ENCODE peak calls at places on chromosomes 16 and 17, in eight cellular contexts. I is body of pancreas, A is AG09319, G is mucosa of descending colon, S is fibroblast of pulmonary artery, U is GM12865, Y is HFFc6, C is foreskin fibroblast. R is an unnamed sample.

GRCh38 chr17:2239882-2240430 is 63.6 kb downstream of the SMG6 start:
- DNase-seq in Y (peak), S (peak), G (peak), I (peak), U (peak), C (peak), A (no peak), R (no peak)

GRCh38 chr17:45935710-45936509 is 41.6 kb downstream of the MAPT start:
- DNase-seq in Y (no peak), I (no peak), S (no peak), A (no peak), U (no peak), G (no peak), C (no peak), R (no peak)

GRCh38 chr16:85391175-85391707 is 221.9 kb upstream of the GSE1 start:
- DNase-seq in A (no peak), I (no peak), U (no peak), C (no peak), Y (no peak), S (no peak), G (peak), R (peak)

GRCh38 chr16:88004391-88004790 is 53.2 kb downstream of the BANP start:
- DNase-seq in Y (no peak), U (no peak), G (no peak), S (no peak), C (no peak), A (no peak), I (no peak), R (no peak)

GRCh38 chr17:66625321-66625767 is 209.6 kb upstream of the CACNG5 start:
- DNase-seq in A (no peak), C (peak), G (no peak), Y (peak), U (peak), I (no peak), S (peak), R (no peak)

GRCh38 chr16:49934557-49935260 is 78.8 kb upstream of the ZNF423 start:
- DNase-seq in I (no peak), C (no peak), Y (no peak), G (no peak), A (no peak), S (no peak), U (no peak), R (no peak)

GRCh38 chr16:61887903-61888302 is 148.3 kb downstream of the CDH8 start:
- DNase-seq in Y (no peak), I (peak), A (no peak), G (peak), U (peak), C (peak), S (peak), R (no peak)

GRCh38 chr17:71472809-71473789 is 647.7 kb upstream of the SOX9 start:
- DNase-seq in I (peak), A (peak), Y (peak), U (peak), C (peak), S (peak), G (peak), R (no peak)

GRCh38 chr16:23296994-23297393 is 5.1 kb upstream of the SCNN1B start:
- DNase-seq in U (peak), I (no peak), G (peak), A (no peak), C (no peak), S (no peak), Y (no peak), R (no peak)

GRCh38 chr17:10698116-10698818 is 873 bp downstream of the ADPRM start:
- DNase-seq in U (peak), G (peak), S (peak), C (peak), Y (no peak), I (peak), A (no peak), R (no peak)

GRCh38 chr17:35778641-35779196 is 16.7 kb downstream of the MMP28 start:
- DNase-seq in U (no peak), A (no peak), C (no peak), Y (no peak), S (no peak), G (no peak), I (no peak), R (no peak)

GRCh38 chr16:46715769-46716305 is 26.4 kb downstream of the ORC6 start:
- DNase-seq in A (no peak), I (no peak), U (no peak), C (no peak), G (no peak), Y (no peak), S (no peak), R (no peak)

DNA sequence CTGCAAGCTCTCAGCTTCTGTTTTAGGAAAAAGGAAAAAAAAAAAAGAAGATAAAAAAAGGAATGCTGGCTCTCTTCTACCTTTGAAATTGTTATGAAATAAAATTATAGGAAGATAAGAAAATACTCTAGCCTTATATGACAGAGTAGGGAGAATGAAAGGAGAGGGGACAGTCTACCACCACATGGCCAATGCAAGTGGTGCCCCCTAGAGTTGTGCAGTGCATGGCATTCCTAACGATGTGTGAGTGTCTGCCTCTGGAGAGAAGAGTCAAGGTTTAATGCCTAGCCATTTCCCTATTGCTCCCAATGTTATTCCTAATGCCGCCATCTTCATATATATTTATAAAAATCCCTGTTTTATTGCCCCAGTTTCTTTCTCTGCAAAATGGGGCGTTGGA is 216.3 kb downstream of the TMEM114 start:
- DNase-seq in S (no peak), C (no peak), U (no peak), A (no peak), I (no peak), Y (no peak), G (no peak), R (no peak)
- TF ChIP-seq CTCF in S (no peak), C (no peak), U (no peak), A (no peak), I (no peak), Y (no peak), G (no peak), R (no peak)

GRCh38 chr17:42438600-42439567 is 15.8 kb upstream of the CAVIN1 start:
- DNase-seq in A (no peak), I (peak), C (peak), G (peak), Y (no peak), S (peak), U (peak), R (peak)
- TF ChIP-seq CTCF in A (peak), I (peak), C (peak), G (peak), Y (peak), S (peak), U (peak), R (peak)

DNA sequence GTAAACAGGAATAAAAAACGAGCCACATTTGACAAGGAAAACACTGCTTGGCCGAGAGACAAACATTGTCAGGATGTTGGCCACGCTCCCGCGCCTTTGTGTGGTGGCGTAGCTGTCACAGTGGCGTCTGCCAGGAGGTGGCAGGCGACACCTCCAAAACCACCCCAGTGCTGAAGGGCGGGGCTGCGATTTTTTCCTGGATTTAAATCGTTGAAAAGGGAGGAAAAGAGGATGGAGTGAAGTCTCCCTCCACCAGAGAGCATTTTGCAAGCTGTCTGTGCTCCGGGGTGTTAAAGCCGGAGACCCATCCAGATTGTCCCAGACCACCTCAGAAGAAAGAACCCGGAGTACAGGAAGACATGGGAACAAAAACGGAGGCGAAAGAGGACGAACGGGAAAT is 12.7 kb downstream of the MRM3 start:
- DNase-seq in A (peak), C (peak), I (peak), S (peak), Y (peak), U (peak), G (peak), R (no peak)
- TF ChIP-seq CTCF in A (peak), C (peak), I (peak), S (peak), Y (peak), U (peak), G (peak), R (peak)

GRCh38 chr16:83270640-83271039 is 537.1 kb upstream of the HSBP1 start:
- DNase-seq in U (no peak), G (no peak), A (no peak), S (no peak), C (no peak), Y (no peak), I (no peak), R (no peak)
- TF ChIP-seq CTCF in U (no peak), G (no peak), A (no peak), S (no peak), C (no peak), Y (no peak), I (no peak), R (no peak)

GRCh38 chr17:32342603-32343325 is 791 bp upstream of the C17orf75 start:
- DNase-seq in Y (no peak), A (no peak), G (no peak), S (no peak), C (no peak), I (no peak), U (no peak), R (no peak)
- TF ChIP-seq CTCF in Y (no peak), A (no peak), G (no peak), S (no peak), C (no peak), I (no peak), U (no peak), R (no peak)